ENCODE peak calls at places on chromosome 9, in four cellular contexts. One of them, this sample, is unnamed.

GRCh38 chr9:15239816-15240215 is 67.2 kb downstream of the TTC39B start:
- DNase-seq in A549: no peak
- DNase-seq in K562: no peak
- DNase-seq in GM12878: no peak
- DNase-seq in this sample: no peak

GRCh38 chr9:14006586-14007198 is 307.2 kb downstream of the NFIB start:
- DNase-seq in A549: no peak
- DNase-seq in K562: no peak
- DNase-seq in GM12878: no peak
- DNase-seq in this sample: no peak

GRCh38 chr9:136311433-136312375 is 7.8 kb upstream of the CCDC187 start:
- DNase-seq in A549: no peak
- DNase-seq in K562: peak; percentile 49
- DNase-seq in GM12878: no peak
- DNase-seq in this sample: no peak

GRCh38 chr9:95605826-95606555 is 89.2 kb upstream of the PTCH1 start:
- DNase-seq in A549: no peak
- DNase-seq in K562: no peak
- DNase-seq in GM12878: no peak
- DNase-seq in this sample: no peak

GRCh38 chr9:93136011-93136440 is 2.0 kb upstream of the NINJ1 start:
- DNase-seq in A549: no peak
- DNase-seq in K562: no peak
- DNase-seq in GM12878: no peak
- DNase-seq in this sample: no peak

GRCh38 chr9:134365791-134366222 is 39.6 kb downstream of the RXRA start:
- DNase-seq in A549: peak; percentile 55
- DNase-seq in K562: no peak
- DNase-seq in GM12878: no peak
- DNase-seq in this sample: no peak

GRCh38 chr9:105392531-105392930 is 55.3 kb upstream of the FSD1L start:
- DNase-seq in A549: no peak
- DNase-seq in K562: no peak
- DNase-seq in GM12878: no peak
- DNase-seq in this sample: no peak

GRCh38 chr9:36884721-36885120 is 149.3 kb downstream of the PAX5 start:
- DNase-seq in A549: no peak
- DNase-seq in K562: no peak
- DNase-seq in GM12878: no peak
- DNase-seq in this sample: no peak

GRCh38 chr9:113221800-113222481 is 597 bp downstream of the SLC31A1 start:
- DNase-seq in A549: peak; percentile 23
- DNase-seq in K562: peak; percentile 63
- DNase-seq in GM12878: no peak
- DNase-seq in this sample: no peak

GRCh38 chr9:127020526-127021078 is 101.8 kb downstream of the ANGPTL2 start:
- DNase-seq in A549: no peak
- DNase-seq in K562: no peak
- DNase-seq in GM12878: no peak
- DNase-seq in this sample: no peak

GRCh38 chr9:127020036-127020435 is 102.4 kb downstream of the ANGPTL2 start:
- DNase-seq in A549: no peak
- DNase-seq in K562: no peak
- DNase-seq in GM12878: no peak
- DNase-seq in this sample: no peak

GRCh38 chr9:127018935-127019334 is 103.5 kb downstream of the ANGPTL2 start:
- DNase-seq in A549: no peak
- DNase-seq in K562: no peak
- DNase-seq in GM12878: no peak
- DNase-seq in this sample: no peak

GRCh38 chr9:127022913-127023665 is 99.3 kb downstream of the ANGPTL2 start:
- DNase-seq in A549: no peak
- DNase-seq in K562: no peak
- DNase-seq in GM12878: no peak
- DNase-seq in this sample: no peak

GRCh38 chr9:127021664-127022337 is 100.6 kb downstream of the ANGPTL2 start:
- DNase-seq in A549: no peak
- DNase-seq in K562: peak; percentile 21
- DNase-seq in GM12878: no peak
- DNase-seq in this sample: no peak
- TF ChIP-seq HDAC2 in A549: no peak
- TF ChIP-seq HDAC2 in K562: no peak
- TF ChIP-seq HDAC2 in GM12878: no peak
- TF ChIP-seq HDAC2 in this sample: no peak

GRCh38 chr9:97349400-97349799 is 41.9 kb downstream of the CCDC180 start:
- DNase-seq in A549: no peak
- DNase-seq in K562: no peak
- DNase-seq in GM12878: no peak
- DNase-seq in this sample: no peak
- TF ChIP-seq HDAC2 in A549: no peak
- TF ChIP-seq HDAC2 in K562: no peak
- TF ChIP-seq HDAC2 in GM12878: no peak
- TF ChIP-seq HDAC2 in this sample: no peak

GRCh38 chr9:89436963-89437625 is 60.8 kb downstream of the SEMA4D start:
- DNase-seq in A549: no peak
- DNase-seq in K562: no peak
- DNase-seq in GM12878: no peak
- DNase-seq in this sample: no peak
- TF ChIP-seq HDAC2 in A549: no peak
- TF ChIP-seq HDAC2 in K562: no peak
- TF ChIP-seq HDAC2 in GM12878: no peak
- TF ChIP-seq HDAC2 in this sample: no peak

GRCh38 chr9:83062011-83062652 is 810 bp downstream of the RASEF start:
- DNase-seq in A549: peak; percentile 62
- DNase-seq in K562: no peak
- DNase-seq in GM12878: no peak
- DNase-seq in this sample: peak; percentile 7

GRCh38 chr9:83061036-83061435 is 1.9 kb downstream of the RASEF start:
- DNase-seq in A549: peak; percentile 44
- DNase-seq in K562: no peak
- DNase-seq in GM12878: no peak
- DNase-seq in this sample: no peak

GRCh38 chr9:83060557-83060956 is 2.4 kb downstream of the RASEF start:
- DNase-seq in A549: peak; percentile 34
- DNase-seq in K562: no peak
- DNase-seq in GM12878: no peak
- DNase-seq in this sample: no peak

GRCh38 chr9:83065233-83065632 is 2.3 kb upstream of the RASEF start:
- DNase-seq in A549: no peak
- DNase-seq in K562: no peak
- DNase-seq in GM12878: no peak
- DNase-seq in this sample: no peak

GRCh38 chr9:83062653-83063527 is at the start of gene RASEF:
- DNase-seq in A549: peak; percentile 62
- DNase-seq in K562: no peak
- DNase-seq in GM12878: no peak
- DNase-seq in this sample: peak; percentile 84
- TF ChIP-seq HDAC2 in A549: no peak
- TF ChIP-seq HDAC2 in K562: no peak
- TF ChIP-seq HDAC2 in GM12878: no peak
- TF ChIP-seq HDAC2 in this sample: peak; percentile 65

GRCh38 chr9:111108946-111109345 is 70.7 kb upstream of the LPAR1 start:
- DNase-seq in A549: no peak
- DNase-seq in K562: no peak
- DNase-seq in GM12878: no peak
- DNase-seq in this sample: no peak
- TF ChIP-seq HDAC2 in A549: no peak
- TF ChIP-seq HDAC2 in K562: no peak
- TF ChIP-seq HDAC2 in GM12878: no peak
- TF ChIP-seq HDAC2 in this sample: no peak

DNA sequence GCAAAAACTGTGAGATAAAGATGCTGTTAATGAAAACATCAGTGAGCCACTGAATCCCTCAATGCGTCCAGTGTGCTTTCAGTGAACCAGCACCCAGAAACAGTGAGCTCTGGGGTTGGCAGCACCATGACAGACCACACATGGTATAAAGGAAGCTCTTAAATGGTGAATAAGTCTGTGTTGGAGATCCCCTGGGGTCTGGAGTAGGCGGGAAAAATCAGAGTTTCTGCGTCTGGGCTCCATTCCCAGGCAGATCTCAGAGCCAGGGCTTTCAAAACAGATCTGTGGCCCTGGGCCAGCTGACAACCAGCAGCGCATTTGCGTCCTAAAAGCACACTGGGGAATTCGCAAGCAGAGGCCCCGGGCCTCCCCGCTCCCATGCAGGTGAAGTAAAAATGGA is 233.5 kb downstream of the FRMD3 start:
- DNase-seq in A549: no peak
- DNase-seq in K562: no peak
- DNase-seq in GM12878: no peak
- DNase-seq in this sample: no peak
- TF ChIP-seq HDAC2 in A549: no peak
- TF ChIP-seq HDAC2 in K562: no peak
- TF ChIP-seq HDAC2 in GM12878: no peak
- TF ChIP-seq HDAC2 in this sample: no peak

DNA sequence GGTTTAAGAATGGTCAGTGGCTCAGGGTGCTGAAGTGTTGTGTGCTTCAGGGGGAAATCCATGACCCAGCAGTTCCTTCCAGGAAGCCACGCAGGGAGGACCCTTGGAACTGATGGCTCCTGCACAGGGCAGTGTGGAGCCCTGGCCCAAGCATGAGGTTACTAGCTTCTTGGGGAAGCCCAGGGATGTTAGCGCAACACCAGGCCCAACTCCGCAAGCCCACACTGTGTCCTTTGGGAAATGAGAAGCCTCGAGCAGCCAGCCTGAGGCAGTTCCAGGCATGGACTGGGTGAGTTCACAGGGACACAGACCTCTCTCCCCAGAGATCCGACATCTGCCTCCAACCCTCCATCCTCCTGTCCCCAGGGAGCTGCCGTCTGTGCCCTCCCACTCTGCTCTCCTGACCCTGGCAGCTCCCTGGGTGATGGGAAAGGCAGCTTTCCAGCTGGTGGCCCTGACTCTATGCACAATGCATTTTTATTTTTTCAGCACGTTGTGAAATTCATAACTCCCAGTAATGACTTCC is 33.9 kb downstream of the LMX1B start:
- DNase-seq in A549: no peak
- DNase-seq in K562: no peak
- DNase-seq in GM12878: no peak
- DNase-seq in this sample: no peak
- TF ChIP-seq HDAC2 in A549: no peak
- TF ChIP-seq HDAC2 in K562: no peak
- TF ChIP-seq HDAC2 in GM12878: no peak
- TF ChIP-seq HDAC2 in this sample: no peak

DNA sequence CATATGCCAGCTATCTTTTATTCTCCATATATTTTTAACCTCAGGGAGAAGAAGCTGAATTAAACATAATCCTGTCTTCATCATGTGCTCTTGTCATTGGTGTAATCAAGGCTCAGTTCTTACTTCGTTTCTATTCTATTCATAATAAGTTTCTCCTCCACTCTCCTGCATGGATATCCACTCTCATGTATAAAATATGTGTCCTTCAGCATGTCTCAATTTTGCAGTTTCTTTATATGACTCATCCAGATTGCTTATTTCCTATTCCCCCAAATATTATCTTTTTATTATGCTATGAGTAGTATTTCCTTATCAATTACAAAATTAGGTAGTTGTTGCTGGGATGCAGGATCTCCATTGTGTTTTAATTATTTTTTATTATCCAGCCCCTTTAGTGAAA is 643.7 kb upstream of the ACO1 start:
- DNase-seq in A549: no peak
- DNase-seq in K562: no peak
- DNase-seq in GM12878: no peak
- DNase-seq in this sample: no peak
- TF ChIP-seq HDAC2 in A549: no peak
- TF ChIP-seq HDAC2 in K562: no peak
- TF ChIP-seq HDAC2 in GM12878: no peak
- TF ChIP-seq HDAC2 in this sample: no peak